ENCODE peak calls at places on chromosomes 5 and 9, in six cellular contexts. Z is WERI-Rb-1, O is kidney, F is Caco-2, K is GM12865, E is lower leg skin. M is an unnamed sample.

GRCh38 chr9:76603448-76603895 is 144.5 kb downstream of the GCNT1 start:
- DNase-seq in Z (no peak), O (no peak), F (no peak), K (no peak), E (no peak), M (no peak)

GRCh38 chr9:120366646-120367019 is 213.3 kb downstream of the CDK5RAP2 start:
- DNase-seq in Z (no peak), O (no peak), F (peak; percentile 85), K (no peak), E (no peak), M (peak; percentile 62)

GRCh38 chr5:78538240-78538850 is 110.2 kb downstream of the LHFPL2 start:
- DNase-seq in Z (no peak), O (no peak), F (no peak), K (no peak), E (peak; percentile 40), M (no peak)

GRCh38 chr5:14440598-14441401 is 140.8 kb upstream of the OTULINL start:
- DNase-seq in Z (peak; percentile 68), O (peak; percentile 82), F (no peak), K (no peak), E (peak; percentile 89), M (peak; percentile 82)

GRCh38 chr5:57435701-57436134 is 46.9 kb downstream of the ACTBL2 start:
- DNase-seq in Z (no peak), O (no peak), F (peak; percentile 80), K (no peak), E (no peak), M (peak; percentile 89)

GRCh38 chr9:38621434-38622082 is 1.2 kb upstream of the ANKRD18A start:
- DNase-seq in Z (peak; percentile 28), O (peak; percentile 72), F (no peak), K (no peak), E (no peak), M (no peak)

GRCh38 chr9:34046784-34047379 is 1.8 kb downstream of the UBAP2 start:
- DNase-seq in Z (no peak), O (no peak), F (no peak), K (peak; percentile 15), E (no peak), M (no peak)

GRCh38 chr5:157680239-157680638 is 8.9 kb downstream of the C5orf52 start:
- DNase-seq in Z (no peak), O (no peak), F (no peak), K (no peak), E (peak; percentile 26), M (no peak)

GRCh38 chr5:66230551-66230950 is 86.5 kb downstream of the SREK1 start:
- DNase-seq in Z (no peak), O (no peak), F (no peak), K (no peak), E (no peak), M (no peak)

GRCh38 chr9:126781717-126782388 is 23.0 kb upstream of the ZBTB43 start:
- DNase-seq in Z (peak; percentile 94), O (peak; percentile 93), F (peak; percentile 86), K (peak; percentile 75), E (peak; percentile 97), M (no peak)

GRCh38 chr9:26807161-26807560 is 85.4 kb downstream of the CAAP1 start:
- DNase-seq in Z (no peak), O (no peak), F (no peak), K (no peak), E (no peak), M (no peak)

GRCh38 chr5:9337908-9338307 is 208.0 kb downstream of the SEMA5A start:
- DNase-seq in Z (no peak), O (no peak), F (no peak), K (no peak), E (no peak), M (no peak)

GRCh38 chr5:180591249-180591887 is at the start of gene SCGB3A1:
- DNase-seq in Z (no peak), O (peak; percentile 79), F (no peak), K (no peak), E (no peak), M (no peak)

GRCh38 chr5:116522737-116523136 is 51.9 kb downstream of the SEMA6A start:
- DNase-seq in Z (no peak), O (no peak), F (no peak), K (no peak), E (no peak), M (no peak)

GRCh38 chr9:130833324-130833990 is 1.6 kb upstream of the ABL1 start:
- DNase-seq in Z (peak; percentile 27), O (no peak), F (no peak), K (no peak), E (no peak), M (peak; percentile 46)

GRCh38 chr5:149712439-149713147 is 17.5 kb upstream of the PPARGC1B start:
- DNase-seq in Z (no peak), O (no peak), F (no peak), K (no peak), E (peak; percentile 43), M (no peak)

GRCh38 chr9:134293576-134294227 is 32.6 kb upstream of the RXRA start:
- DNase-seq in Z (no peak), O (peak; percentile 72), F (no peak), K (no peak), E (no peak), M (no peak)
- H3K4me3 ChIP-seq in Z (no peak overlapping the region), O (no peak overlapping the region), F (no peak overlapping the region), K (no peak overlapping the region), E (no peak overlapping the region), M (peak overlapping the region; percentile 23)

DNA sequence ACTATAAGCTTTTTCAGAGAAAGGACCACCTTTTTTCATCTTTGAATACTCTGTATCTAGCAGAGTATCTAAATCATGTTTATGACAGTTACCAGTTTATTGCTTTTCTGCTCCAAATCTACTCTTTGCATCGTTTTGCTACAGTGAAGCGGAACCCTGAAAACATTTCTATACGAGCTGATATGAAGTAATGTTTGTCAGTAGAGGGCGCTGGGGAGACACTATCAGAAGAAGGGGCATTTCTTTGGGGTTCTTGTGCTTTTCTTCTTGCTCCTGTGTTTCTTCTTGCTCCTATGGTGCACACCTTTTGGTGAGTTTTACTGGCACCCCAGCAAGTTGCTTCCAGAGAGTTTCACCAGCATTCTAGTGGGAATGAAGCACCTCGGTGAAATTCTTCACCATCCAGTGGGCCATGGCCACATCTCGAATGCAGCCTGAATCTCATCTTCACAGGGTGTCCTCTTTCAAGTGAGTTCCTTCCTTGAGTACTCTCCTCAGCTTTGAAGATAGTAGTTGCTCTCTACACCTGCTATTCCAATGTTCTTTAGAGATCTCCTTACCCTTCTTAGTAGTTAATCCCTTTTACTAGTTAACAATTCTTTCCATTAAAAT is 98.4 kb downstream of the FGF1 start:
- DNase-seq in Z (peak; percentile 22), O (no peak), F (no peak), K (peak; percentile 40), E (peak; percentile 29), M (no peak)
- TF ChIP-seq CTCF in Z (peak; percentile 56), O (no peak), F (peak; percentile 56), K (peak; percentile 58), E (no peak), M (peak; percentile 51)

GRCh38 chr5:93588586-93589347 is 5.7 kb downstream of the NR2F1 start:
- DNase-seq in Z (no peak), O (peak; percentile 74), F (no peak), K (no peak), E (no peak), M (no peak)
- H3K4me3 ChIP-seq in Z (no peak overlapping the region), O (peak overlapping the region; percentile 29), F (no peak overlapping the region), K (no peak overlapping the region), E (no peak overlapping the region), M (no peak overlapping the region)

GRCh38 chr5:39376293-39376714 is 12.0 kb upstream of the C9 start:
- DNase-seq in Z (peak; percentile 52), O (no peak), F (peak; percentile 51), K (peak; percentile 59), E (no peak), M (no peak)
- TF ChIP-seq CTCF in Z (peak; percentile 56), O (peak; percentile 75), F (peak; percentile 79), K (peak; percentile 64), E (no peak), M (peak; percentile 41)

M was measured in AG04449.